ENCODE peak calls at places on chromosomes 6 and 20, in four cellular contexts. Z, W, U and G are unnamed samples.

GRCh38 chr20:41091926-41092325 is 45.4 kb upstream of the PLCG1 start:
- DNase-seq in W (no peak), Z (no peak), U (no peak), G (no peak)

GRCh38 chr6:36548401-36548743 is 1.1 kb upstream of the STK38 start:
- DNase-seq in U (no peak), Z (no peak), W (no peak), G (no peak)

GRCh38 chr6:108665495-108666196 is 104.9 kb downstream of the FOXO3 start:
- DNase-seq in W (no peak), U (no peak), Z (no peak), G (no peak)

GRCh38 chr6:137699036-137699683 is 167.9 kb upstream of the TNFAIP3 start:
- DNase-seq in U (no peak), W (no peak), Z (no peak), G (no peak)

GRCh38 chr20:60283281-60283680 is 325.1 kb downstream of the CDH26 start:
- DNase-seq in U (peak), W (no peak), Z (no peak), G (no peak)

GRCh38 chr6:152426276-152426675 is 210.9 kb downstream of the SYNE1 start:
- DNase-seq in U (no peak), W (no peak), Z (no peak), G (no peak)

GRCh38 chr6:157222201-157222981 is 100.9 kb downstream of the TMEM242 start:
- DNase-seq in U (peak), W (no peak), Z (no peak), G (no peak)

GRCh38 chr6:133761706-133762105 is 127.2 kb upstream of the TCF21 start:
- DNase-seq in U (no peak), W (no peak), Z (no peak), G (no peak)

GRCh38 chr20:9129756-9130155 is 60.9 kb downstream of the PLCB4 start:
- DNase-seq in Z (no peak), W (no peak), U (no peak), G (no peak)

GRCh38 chr20:32052792-32053362 is 835 bp downstream of the HCK start:
- DNase-seq in W (no peak), Z (no peak), U (no peak), G (no peak)